ENCODE peak calls at places on chromosomes 13 and 19, in five cellular contexts. W, F, X, U and K are unnamed samples. For H3K27me3, the result is how much of the 10 kb centered on the place peaks cover.

GRCh38 chr13:24381539-24382265 is 72.3 kb downstream of the C1QTNF9 start:
- DNase-seq in W (no peak), F (no peak), X (peak), U (peak), K (no peak)

GRCh38 chr13:106153876-106154275 is 381.6 kb downstream of the EFNB2 start:
- DNase-seq in W (no peak), F (no peak), X (no peak), U (no peak), K (no peak)

GRCh38 chr13:97140611-97141010 is 81.5 kb upstream of the MBNL2 start:
- DNase-seq in W (no peak), F (no peak), X (no peak), U (peak), K (no peak)

GRCh38 chr13:19818223-19818842 is 35.6 kb upstream of the PSPC1 start:
- DNase-seq in W (peak), F (peak), X (no peak), U (no peak), K (peak)

GRCh38 chr13:38697628-38698333 is 10.9 kb downstream of the FREM2 start:
- DNase-seq in W (no peak), F (no peak), X (no peak), U (no peak), K (no peak)

GRCh38 chr19:1227313-1227626 is 10.5 kb downstream of the CBARP start:
- DNase-seq in W (no peak), F (no peak), X (no peak), U (no peak), K (no peak)

GRCh38 chr13:86174632-86175031 is 375.4 kb upstream of the SLITRK6 start:
- DNase-seq in W (no peak), F (no peak), X (no peak), U (no peak), K (no peak)

GRCh38 chr13:79631260-79631659 is 150.3 kb downstream of the NDFIP2 start:
- DNase-seq in W (no peak), F (no peak), X (no peak), U (peak), K (no peak)

GRCh38 chr19:41194157-41194552 is 1.1 kb downstream of the CYP2S1 start:
- DNase-seq in W (no peak), F (no peak), X (no peak), U (no peak), K (no peak)

GRCh38 chr13:106981050-106981449 is 413.1 kb upstream of the ARGLU1 start:
- DNase-seq in W (no peak), F (no peak), X (no peak), U (no peak), K (no peak)

GRCh38 chr13:29934531-29935308 is 84.3 kb upstream of the UBL3 start:
- DNase-seq in W (no peak), F (no peak), X (no peak), U (no peak), K (no peak)

GRCh38 chr19:15173746-15174404 is 26.9 kb downstream of the NOTCH3 start:
- DNase-seq in W (no peak), F (peak), X (no peak), U (no peak), K (no peak)

GRCh38 chr19:8148410-8149231 is 771 bp downstream of the FBN3 start:
- DNase-seq in W (no peak), F (peak), X (no peak), U (no peak), K (no peak)

GRCh38 chr13:93066187-93066586 is 160.4 kb upstream of the GPC6 start:
- DNase-seq in W (no peak), F (no peak), X (no peak), U (peak), K (no peak)

GRCh38 chr13:78960881-78961280 is 301.9 kb upstream of the OBI1 start:
- DNase-seq in W (no peak), F (no peak), X (no peak), U (no peak), K (no peak)

GRCh38 chr19:18049390-18049789 is 37.3 kb downstream of the IL12RB1 start:
- DNase-seq in W (peak), F (peak), X (peak), U (peak), K (no peak)

GRCh38 chr13:96984061-96984508 is 10.2 kb downstream of the OXGR1 start:
- DNase-seq in W (peak), F (no peak), X (peak), U (no peak), K (no peak)

GRCh38 chr19:21439372-21439771 is 42.4 kb downstream of the ZNF493 start:
- DNase-seq in W (no peak), F (no peak), X (no peak), U (no peak), K (no peak)

GRCh38 chr19:13024126-13024957 is 29.1 kb downstream of the NFIX start:
- DNase-seq in W (no peak), F (peak), X (no peak), U (peak), K (no peak)

GRCh38 chr13:80408270-80408669 is 67.3 kb upstream of the SPRY2 start:
- DNase-seq in W (no peak), F (no peak), X (no peak), U (no peak), K (no peak)

GRCh38 chr19:32199501-32200040 is 145.8 kb upstream of the ZNF507 start:
- DNase-seq in W (no peak), F (peak), X (no peak), U (no peak), K (no peak)

GRCh38 chr13:98576215-98576945 is 527 bp downstream of the STK24 start:
- DNase-seq in W (peak), F (peak), X (peak), U (no peak), K (peak)

GRCh38 chr13:61954092-61954491 is 538.4 kb upstream of the PCDH20 start:
- DNase-seq in W (no peak), F (no peak), X (no peak), U (peak), K (no peak)

GRCh38 chr13:70394149-70394548 is 285.9 kb upstream of the KLHL1 start:
- DNase-seq in W (no peak), F (no peak), X (no peak), U (no peak), K (no peak)

GRCh38 chr19:53945441-53945840 is 17.3 kb upstream of the CACNG8 start:
- DNase-seq in W (no peak), F (no peak), X (no peak), U (peak), K (no peak)

GRCh38 chr13:52949044-52949443 is 79.6 kb upstream of the OLFM4 start:
- DNase-seq in W (no peak), F (no peak), X (no peak), U (no peak), K (no peak)

GRCh38 chr19:28242317-28242927 is 970.5 kb downstream of the UQCRFS1 start:
- DNase-seq in W (peak), F (no peak), X (peak), U (no peak), K (no peak)

GRCh38 chr13:65460136-65460535 is 1770.0 kb downstream of the PCDH9 start:
- DNase-seq in W (no peak), F (no peak), X (no peak), U (peak), K (no peak)

GRCh38 chr13:43522788-43523187 is 264.0 kb downstream of the ENOX1 start:
- DNase-seq in W (no peak), F (no peak), X (no peak), U (peak), K (no peak)

GRCh38 chr13:73273737-73274136 is 214.9 kb downstream of the KLF5 start:
- DNase-seq in W (no peak), F (no peak), X (no peak), U (peak), K (no peak)

GRCh38 chr13:73722120-73722519 is 412.1 kb downstream of the KLF12 start:
- DNase-seq in W (no peak), F (no peak), X (no peak), U (peak), K (no peak)

GRCh38 chr19:40754611-40755247 is 3.7 kb downstream of the SNRPA start:
- DNase-seq in W (peak), F (no peak), X (no peak), U (peak), K (no peak)

GRCh38 chr13:43664700-43665191 is 122.0 kb downstream of the ENOX1 start:
- DNase-seq in W (peak), F (no peak), X (no peak), U (peak), K (no peak)

GRCh38 chr19:34171539-34171876 is 796 bp upstream of the LSM14A start:
- DNase-seq in W (no peak), F (no peak), X (no peak), U (peak), K (no peak)

GRCh38 chr13:23323946-23324709 is 109.4 kb downstream of the SACS start:
- DNase-seq in W (no peak), F (peak), X (no peak), U (peak), K (no peak)

GRCh38 chr19:50333737-50334617 is 4.8 kb upstream of the KCNC3 start:
- DNase-seq in W (peak), F (peak), X (peak), U (no peak), K (peak)

GRCh38 chr19:50334741-50335421 is 5.7 kb upstream of the KCNC3 start:
- DNase-seq in W (no peak), F (no peak), X (no peak), U (no peak), K (no peak)

GRCh38 chr19:50332014-50332263 is 2.8 kb upstream of the KCNC3 start:
- DNase-seq in W (no peak), F (no peak), X (no peak), U (no peak), K (no peak)

GRCh38 chr19:50332264-50333038 is 3.3 kb upstream of the KCNC3 start:
- DNase-seq in W (no peak), F (no peak), X (no peak), U (no peak), K (no peak)

DNA sequence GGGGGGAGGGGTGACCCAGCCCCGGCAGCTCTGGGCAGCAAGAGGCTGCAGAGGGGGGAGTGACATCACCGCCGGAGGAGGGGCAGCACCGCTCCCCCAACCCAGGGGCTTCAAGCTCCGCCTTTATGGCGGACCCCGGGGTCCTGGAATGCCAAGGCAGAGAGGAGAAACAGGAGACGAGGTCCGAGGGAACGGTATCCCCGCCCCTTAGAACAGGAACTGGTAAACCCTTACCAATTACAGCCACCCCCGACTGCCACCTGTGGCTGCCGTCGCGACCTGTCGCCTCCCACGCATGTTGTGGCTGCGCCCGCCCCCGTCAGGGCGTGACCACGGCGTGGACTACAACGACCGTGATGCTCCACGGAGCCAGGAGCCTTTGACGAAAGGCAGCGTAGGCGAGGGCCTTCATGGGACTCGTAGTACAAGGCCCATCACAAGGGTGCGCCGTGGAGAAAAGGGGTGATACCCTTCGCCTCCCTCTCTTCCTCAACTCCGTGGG is 4.1 kb upstream of the KCNC3 start:
- DNase-seq in W (peak), F (peak), X (peak), U (peak), K (peak)
- H3K27ac ChIP-seq in W (peak), F (peak), X (no peak), U (no peak), K (peak)

GRCh38 chr19:2949939-2950285 is 5.1 kb upstream of the ZNF77 start:
- DNase-seq in W (no peak), F (no peak), X (peak), U (peak), K (no peak)

GRCh38 chr19:2950286-2951124 is 5.7 kb upstream of the ZNF77 start:
- DNase-seq in W (peak), F (peak), X (peak), U (peak), K (peak)

GRCh38 chr19:2957160-2957559 is 12.4 kb upstream of the ZNF77 start:
- DNase-seq in W (no peak), F (no peak), X (no peak), U (no peak), K (no peak)

DNA sequence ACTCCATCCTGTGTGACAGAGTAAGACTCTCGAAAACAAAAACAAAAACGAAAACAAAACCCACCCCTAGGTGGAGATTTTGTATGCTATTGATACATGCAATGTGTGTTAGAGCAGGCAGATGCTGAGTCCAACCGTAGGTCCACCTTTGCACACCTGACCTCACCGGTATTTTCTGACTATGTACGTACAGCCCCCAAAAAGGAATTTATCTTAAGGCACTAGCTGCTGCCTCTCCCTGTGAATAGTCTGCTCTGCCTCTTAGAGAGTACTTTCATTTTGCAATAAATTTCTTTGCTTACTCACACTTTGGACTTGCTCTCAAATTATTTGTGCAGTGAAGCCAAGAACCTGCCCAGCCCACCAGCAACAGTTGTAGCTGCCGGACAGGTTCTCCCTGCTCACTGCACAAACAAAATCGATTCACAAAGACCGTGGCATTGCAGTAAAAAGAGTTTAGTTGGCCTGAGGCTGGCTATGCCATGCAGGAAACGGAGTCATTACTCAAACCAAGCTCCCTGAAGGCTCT is 8.2 kb upstream of the ZNF77 start:
- DNase-seq in W (peak), F (no peak), X (no peak), U (no peak), K (no peak)
- TF ChIP-seq CTCF in W (no peak), F (no peak), X (no peak), U (no peak), K (no peak)

DNA sequence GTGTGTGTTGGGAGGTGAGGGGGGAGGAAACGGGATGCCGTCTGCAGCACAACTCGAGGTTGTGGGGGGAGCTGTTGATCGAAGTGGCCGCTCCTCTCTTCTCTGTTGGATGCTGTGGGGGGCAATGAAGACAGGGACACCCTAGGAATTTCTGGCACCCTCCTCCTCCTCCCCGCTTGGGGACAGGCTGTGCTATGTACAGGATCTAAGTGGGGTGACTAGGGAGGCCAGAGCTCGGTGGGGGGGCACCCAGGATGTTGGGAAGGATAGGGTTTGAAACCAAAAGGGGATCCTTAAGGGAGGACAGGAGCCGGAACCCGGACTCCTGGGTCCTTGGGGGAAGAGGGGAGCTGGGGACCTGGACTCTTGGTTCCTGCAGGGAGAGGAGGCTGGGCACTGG is 2.0 kb downstream of the GRIN2D start:
- DNase-seq in W (no peak), F (no peak), X (no peak), U (no peak), K (no peak)
- H3K27me3 ChIP-seq in W (under half), F (half or more), X (half or more), U (half or more), K (under half)

GRCh38 chr13:45451282-45451681 is 13.5 kb upstream of the COG3 start:
- DNase-seq in W (no peak), F (no peak), X (no peak), U (no peak), K (no peak)
- H3K27ac ChIP-seq in W (no peak), F (no peak), X (no peak), U (no peak), K (no peak)

GRCh38 chr13:110475550-110476219 is 85.8 kb downstream of the RAB20 start:
- DNase-seq in W (no peak), F (no peak), X (no peak), U (no peak), K (no peak)
- TF ChIP-seq CTCF in W (no peak), F (no peak), X (no peak), U (no peak), K (no peak)

DNA sequence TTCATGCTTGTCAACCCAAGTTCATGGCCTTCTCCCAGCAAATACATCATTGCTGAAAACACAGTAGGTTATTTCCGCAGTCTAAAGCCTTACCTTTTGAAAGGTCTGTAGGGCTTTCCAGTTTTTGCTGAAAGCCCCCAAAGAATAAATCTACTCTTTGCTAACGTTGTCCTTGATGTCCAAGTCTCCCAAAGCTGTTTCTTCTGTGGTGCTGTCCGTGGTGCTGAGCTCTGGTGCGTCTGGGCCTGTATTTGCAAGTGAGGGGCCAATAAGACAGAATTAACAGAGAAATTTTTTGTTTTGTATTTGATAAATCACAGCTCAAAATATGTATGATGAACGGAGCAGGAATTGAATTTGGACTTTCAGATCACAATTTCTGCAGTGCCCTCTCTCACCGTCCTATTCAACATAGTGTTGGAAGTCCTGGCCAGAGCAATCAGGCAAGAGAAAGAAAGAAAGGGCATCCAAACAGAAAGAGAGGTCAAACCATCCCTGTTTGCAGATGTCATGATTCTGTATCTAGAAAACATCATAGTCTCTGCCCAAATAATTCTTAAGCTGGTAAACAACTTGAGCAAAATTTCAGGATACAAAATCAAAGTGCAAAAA is 9.8 kb upstream of the LGALS16 start:
- DNase-seq in W (no peak), F (no peak), X (no peak), U (peak), K (no peak)
- H3K27me3 ChIP-seq in W (under half), F (under half), X (under half), U (under half), K (under half)